ENCODE peak calls at places on chromosomes 1 and 21, in five cellular contexts. D is HCT116, F is H9, M is body of pancreas, Y is GM20000. O is an unnamed sample.

GRCh38 chr1:168301664-168302320 is 21.1 kb downstream of the TBX19 start:
- DNase-seq in D (peak; percentile 57), F (no peak), M (no peak), Y (no peak), O (no peak)

GRCh38 chr1:44068442-44068861 is 37.2 kb upstream of the SLC6A9 start:
- DNase-seq in D (no peak), F (no peak), M (no peak), Y (peak; percentile 34), O (no peak)

GRCh38 chr1:227322376-227322775 is 4.1 kb upstream of the CDC42BPA start:
- DNase-seq in D (no peak), F (no peak), M (no peak), Y (no peak), O (no peak)

GRCh38 chr1:119613769-119614358 is 34.2 kb downstream of the ZNF697 start:
- DNase-seq in D (peak; percentile 68), F (peak; percentile 89), M (peak; percentile 89), Y (peak; percentile 71), O (peak; percentile 41)

GRCh38 chr1:53562256-53562982 is 103.2 kb downstream of the DMRTB1 start:
- DNase-seq in D (no peak), F (no peak), M (no peak), Y (no peak), O (no peak)

GRCh38 chr1:39955547-39956539 is 898 bp downstream of the MFSD2A start:
- DNase-seq in D (peak; percentile 18), F (peak; percentile 54), M (peak; percentile 18), Y (peak; percentile 80), O (no peak)

GRCh38 chr1:226655251-226656163 is 83.6 kb downstream of the ITPKB start:
- DNase-seq in D (no peak), F (peak; percentile 63), M (no peak), Y (no peak), O (no peak)

GRCh38 chr21:42846221-42846620 is 33.1 kb downstream of the WDR4 start:
- DNase-seq in D (no peak), F (no peak), M (peak; percentile 5), Y (no peak), O (no peak)

GRCh38 chr1:41566274-41566885 is 81.9 kb upstream of the EDN2 start:
- DNase-seq in D (no peak), F (no peak), M (no peak), Y (no peak), O (no peak)

GRCh38 chr1:121538943-121539575 is 354.3 kb downstream of the SRGAP2C start:
- DNase-seq in D (no peak), F (no peak), M (no peak), Y (no peak), O (no peak)

GRCh38 chr21:28699591-28700259 is 293.0 kb downstream of the LTN1 start:
- DNase-seq in D (no peak), F (no peak), M (no peak), Y (no peak), O (no peak)

GRCh38 chr1:22296701-22297591 is 154.0 kb upstream of the WNT4 start:
- DNase-seq in D (no peak), F (no peak), M (no peak), Y (peak; percentile 20), O (no peak)

GRCh38 chr1:115364044-115364775 is 26.2 kb upstream of the NGF start:
- DNase-seq in D (no peak), F (no peak), M (no peak), Y (no peak), O (no peak)

GRCh38 chr1:235712812-235713211 is 63.2 kb upstream of the GNG4 start:
- DNase-seq in D (no peak), F (no peak), M (no peak), Y (no peak), O (no peak)

DNA sequence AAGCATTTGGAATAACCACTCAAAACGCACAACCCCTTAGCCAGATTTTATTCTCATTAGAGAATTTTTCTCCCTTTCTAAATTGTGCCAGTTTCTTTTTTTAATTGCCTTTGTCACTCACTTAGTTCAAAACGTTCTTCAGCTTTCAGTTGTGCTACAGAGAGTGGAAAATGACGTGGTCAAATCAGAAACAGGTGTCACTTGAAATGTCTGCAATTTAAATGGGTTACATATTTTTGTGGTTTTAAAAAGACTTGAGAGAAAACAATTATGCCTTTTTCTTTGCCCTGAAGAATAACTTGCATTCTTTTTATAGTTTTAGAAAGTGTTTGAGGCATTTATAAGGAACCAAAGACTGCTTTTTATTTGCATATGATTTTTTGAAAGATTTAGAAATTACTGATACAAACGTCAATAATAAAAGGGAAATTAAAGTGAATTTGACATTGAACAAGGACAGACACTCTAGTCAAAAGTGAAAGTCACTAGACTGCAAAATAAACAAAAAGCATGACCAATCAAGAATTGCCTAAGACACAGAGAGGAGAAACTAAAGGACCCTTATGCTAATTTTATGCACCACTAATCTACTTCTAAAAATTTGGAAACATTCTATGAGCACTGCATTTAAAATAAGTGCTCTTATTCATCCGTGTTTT is 191.0 kb downstream of the TPR start:
- DNase-seq in D (no peak), F (no peak), M (no peak), Y (peak; percentile 5), O (no peak)
- TF ChIP-seq CTCF in D (no peak), F (no peak), M (no peak), Y (no peak), O (no peak)

GRCh38 chr1:2055911-2056575 is 5.8 kb downstream of the PRKCZ start:
- DNase-seq in D (no peak), F (no peak), M (no peak), Y (no peak), O (no peak)
- TF ChIP-seq CTCF in D (no peak), F (peak; percentile 41), M (no peak), Y (no peak), O (no peak)

DNA sequence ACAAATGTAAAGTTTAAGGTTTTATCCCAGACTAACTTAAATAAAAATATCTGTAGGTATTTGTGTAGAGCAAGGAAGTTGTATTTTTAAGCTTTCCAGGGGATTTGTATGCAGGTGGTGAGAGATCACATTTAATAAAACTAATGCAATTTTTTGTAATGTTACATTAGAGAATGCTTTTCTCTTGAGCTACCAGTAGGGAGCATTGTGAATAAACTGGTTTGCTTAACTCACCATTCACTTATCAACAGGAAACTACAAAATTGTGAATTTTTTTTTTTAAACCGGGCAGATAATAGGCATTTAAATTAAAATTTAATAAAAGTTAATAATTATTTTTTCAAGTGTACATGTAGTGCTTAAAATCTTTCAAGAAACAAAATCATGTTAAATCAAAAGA is 78.6 kb downstream of the IVNS1ABP start:
- DNase-seq in D (peak; percentile 7), F (no peak), M (no peak), Y (no peak), O (no peak)
- TF ChIP-seq CTCF in D (peak; percentile 37), F (peak; percentile 52), M (peak; percentile 42), Y (peak; percentile 15), O (peak; percentile 46)

GRCh38 chr1:14800500-14801069 is 202.1 kb downstream of the KAZN start:
- DNase-seq in D (no peak), F (no peak), M (no peak), Y (no peak), O (no peak)

GRCh38 chr1:14808768-14809167 is 210.3 kb downstream of the KAZN start:
- DNase-seq in D (no peak), F (no peak), M (no peak), Y (no peak), O (no peak)

GRCh38 chr1:14806772-14807171 is 208.3 kb downstream of the KAZN start:
- DNase-seq in D (no peak), F (no peak), M (no peak), Y (no peak), O (no peak)

GRCh38 chr1:14803002-14803789 is 204.7 kb downstream of the KAZN start:
- DNase-seq in D (no peak), F (no peak), M (no peak), Y (no peak), O (no peak)

DNA sequence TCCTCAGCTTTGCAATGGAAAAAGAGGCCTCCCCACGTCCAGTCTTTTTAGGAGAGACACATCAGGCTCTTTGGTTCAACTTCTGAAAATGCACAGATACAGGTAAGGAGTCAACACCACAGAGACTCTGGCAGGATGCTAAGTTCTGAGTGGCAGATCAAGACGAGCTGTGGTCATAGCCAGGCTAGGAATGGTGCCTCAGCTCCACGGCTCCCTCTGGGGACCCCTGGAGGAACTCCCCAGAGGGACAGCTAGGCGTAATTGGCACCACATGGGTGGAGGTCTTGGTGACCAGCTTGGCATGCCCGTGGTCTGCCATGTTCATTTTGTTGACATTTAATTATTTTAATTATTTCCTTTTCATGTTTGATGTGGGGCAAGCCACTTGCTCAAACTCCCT is 206.1 kb downstream of the KAZN start:
- DNase-seq in D (peak; percentile 7), F (peak; percentile 54), M (no peak), Y (no peak), O (no peak)
- TF ChIP-seq CTCF in D (peak; percentile 10), F (peak; percentile 80), M (peak; percentile 18), Y (no peak), O (no peak)

DNA sequence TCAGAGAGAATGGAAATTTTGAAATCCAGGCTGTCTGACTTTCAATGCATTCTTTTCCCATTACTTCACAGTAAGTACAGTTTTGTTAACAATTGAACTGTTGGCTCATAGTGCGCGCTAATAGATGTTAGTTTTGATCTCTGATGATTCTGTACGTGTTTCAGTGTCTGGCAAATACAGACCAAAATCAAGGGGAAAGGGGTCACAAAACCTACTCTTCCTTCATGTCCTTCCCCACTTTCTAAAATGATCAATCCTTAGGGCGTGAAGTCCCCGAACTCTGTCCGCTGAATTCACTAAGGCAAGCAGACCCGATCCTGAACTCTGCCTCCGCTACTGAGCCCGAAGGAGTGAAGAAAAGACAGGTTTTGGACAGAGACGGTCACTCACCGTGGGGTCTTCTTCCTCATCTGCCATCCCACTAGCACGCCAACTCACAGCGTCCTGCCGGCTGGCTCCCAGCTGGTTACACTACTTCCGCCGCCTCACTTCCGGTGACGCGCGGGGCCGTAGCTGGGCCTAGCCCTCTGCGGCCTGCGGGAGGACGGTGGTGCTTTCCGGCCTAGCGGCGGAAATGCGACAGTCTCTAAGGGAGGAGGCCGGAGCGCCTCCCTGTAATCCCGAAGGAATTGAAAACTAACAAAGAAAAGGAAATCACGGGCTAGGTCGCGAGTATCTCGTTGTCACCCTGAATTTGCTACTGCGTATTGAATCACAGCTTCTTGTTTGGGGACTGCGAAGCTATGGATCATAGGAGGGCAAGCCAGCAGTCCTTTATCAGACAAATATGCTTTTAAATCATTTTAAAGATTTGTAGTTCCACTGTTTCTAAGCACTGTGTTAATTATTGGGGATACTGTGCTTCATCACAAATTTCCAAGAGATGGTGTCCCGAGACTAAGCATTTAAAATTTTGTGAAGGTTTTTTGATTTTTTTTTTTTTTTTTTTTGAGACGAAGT is at the start of gene TAF13:
- DNase-seq in D (peak; percentile 88), F (peak; percentile 97), M (peak; percentile 92), Y (peak; percentile 96), O (peak; percentile 74)
- TF ChIP-seq CTCF in D (no peak), F (peak; percentile 10), M (peak; percentile 60), Y (no peak), O (no peak)

GRCh38 chr21:36096398-36097290 is 26.8 kb downstream of the CBR1 start:
- DNase-seq in D (no peak), F (peak; percentile 37), M (no peak), Y (no peak), O (no peak)
- TF ChIP-seq CTCF in D (no peak), F (no peak), M (no peak), Y (no peak), O (no peak)

GRCh38 chr1:27669876-27670275 is 2.1 kb downstream of the IFI6 start:
- DNase-seq in D (no peak), F (no peak), M (no peak), Y (no peak), O (no peak)

GRCh38 chr1:27672750-27673112 is 739 bp upstream of the IFI6 start:
- DNase-seq in D (no peak), F (no peak), M (no peak), Y (no peak), O (no peak)

GRCh38 chr1:27668121-27668807 is 3.7 kb downstream of the IFI6 start:
- DNase-seq in D (no peak), F (no peak), M (no peak), Y (no peak), O (no peak)

GRCh38 chr1:27668808-27669723 is 2.9 kb downstream of the IFI6 start:
- DNase-seq in D (no peak), F (peak; percentile 88), M (peak; percentile 85), Y (peak; percentile 84), O (peak; percentile 79)

GRCh38 chr1:27671964-27672749 is at the start of gene IFI6:
- DNase-seq in D (peak; percentile 79), F (peak; percentile 78), M (peak; percentile 81), Y (peak; percentile 91), O (peak; percentile 57)
- TF ChIP-seq CTCF in D (peak; percentile 7), F (peak; percentile 42), M (peak; percentile 65), Y (no peak), O (no peak)

O was measured in D721Med.